ENCODE peak calls at places on chromosome 7, in seven cellular contexts. G, K, F, D, Q, P and Z are unnamed samples.

GRCh38 chr7:26348234-26348851 is 56.7 kb downstream of the SNX10 start:
- DNase-seq in G (no peak), K (no peak), F (no peak), D (no peak), Q (no peak), P (no peak), Z (no peak)

GRCh38 chr7:106018566-106019338 is 55.7 kb downstream of the CDHR3 start:
- DNase-seq in G (peak), K (no peak), F (no peak), D (no peak), Q (no peak), P (no peak), Z (no peak)

GRCh38 chr7:18345641-18346234 is 149.8 kb upstream of the HDAC9 start:
- DNase-seq in G (peak), K (peak), F (peak), D (peak), Q (peak), P (no peak), Z (peak)

GRCh38 chr7:30028749-30029635 is 780 bp downstream of the PLEKHA8 start:
- DNase-seq in G (peak), K (peak), F (peak), D (peak), Q (peak), P (no peak), Z (no peak)

GRCh38 chr7:149736478-149737360 is 36.7 kb downstream of the ZNF467 start:
- DNase-seq in G (no peak), K (no peak), F (no peak), D (no peak), Q (no peak), P (no peak), Z (no peak)

GRCh38 chr7:116560021-116560970 is 35.5 kb downstream of the CAV1 start:
- DNase-seq in G (no peak), K (no peak), F (no peak), D (no peak), Q (no peak), P (no peak), Z (no peak)

GRCh38 chr7:67625257-67625713 is 628.7 kb downstream of the TYW1 start:
- DNase-seq in G (peak), K (peak), F (peak), D (peak), Q (peak), P (peak), Z (peak)

GRCh38 chr7:102426268-102427031 is 6.9 kb upstream of the ORAI2 start:
- DNase-seq in G (no peak), K (no peak), F (peak), D (no peak), Q (no peak), P (no peak), Z (no peak)

GRCh38 chr7:41996381-41997035 is 240.5 kb downstream of the GLI3 start:
- DNase-seq in G (peak), K (no peak), F (no peak), D (peak), Q (no peak), P (peak), Z (no peak)

GRCh38 chr7:21365866-21366624 is 61.8 kb upstream of the SP4 start:
- DNase-seq in G (peak), K (no peak), F (no peak), D (peak), Q (no peak), P (no peak), Z (peak)

GRCh38 chr7:134470864-134471263 is 12.0 kb upstream of the AKR1B1 start:
- DNase-seq in G (peak), K (no peak), F (no peak), D (no peak), Q (no peak), P (no peak), Z (no peak)

GRCh38 chr7:98210513-98211220 is 572 bp upstream of the BHLHA15 start:
- DNase-seq in G (peak), K (peak), F (peak), D (no peak), Q (no peak), P (no peak), Z (no peak)

GRCh38 chr7:121278120-121279021 is 50.4 kb upstream of the WNT16 start:
- DNase-seq in G (peak), K (no peak), F (peak), D (no peak), Q (no peak), P (no peak), Z (no peak)

GRCh38 chr7:47950714-47951113 is 2.4 kb upstream of the PKD1L1 start:
- DNase-seq in G (no peak), K (no peak), F (no peak), D (no peak), Q (peak), P (no peak), Z (no peak)

GRCh38 chr7:101538596-101539459 is 90.3 kb downstream of the MYL10 start:
- DNase-seq in G (peak), K (peak), F (peak), D (peak), Q (no peak), P (no peak), Z (no peak)

GRCh38 chr7:14687241-14687640 is 215.3 kb downstream of the DGKB start:
- DNase-seq in G (no peak), K (no peak), F (no peak), D (no peak), Q (no peak), P (no peak), Z (no peak)

GRCh38 chr7:29345590-29345989 is 151.0 kb downstream of the CHN2 start:
- DNase-seq in G (peak), K (peak), F (no peak), D (no peak), Q (peak), P (no peak), Z (no peak)